ENCODE peak calls at places on chromosomes 11 and 22, in five cellular contexts. One of them, this sample, is unnamed.
A peak's percentile ranks its signal among the peaks of the same experiment; 100 is the strongest.

GRCh38 chr11:64607381-64608259 is 16.6 kb downstream of the SLC22A12 start:
- DNase-seq in stimulated activated CD4-positive, alpha-beta T cell treated with anti-CD3 and anti-CD28 coated beads, Interleukin-2, amount 100 ng/mL, for 48 hours: no peak
- DNase-seq in osteocyte: no peak
- DNase-seq in C1 segment of cervical spinal cord: no peak
- DNase-seq in progenitor cell of endocrine pancreas: no peak
- DNase-seq in this sample: no peak

GRCh38 chr22:49205401-49205800 is 622.3 kb downstream of the BRD1 start:
- DNase-seq in C1 segment of cervical spinal cord: no peak
- DNase-seq in osteocyte: peak; percentile 71
- DNase-seq in progenitor cell of endocrine pancreas: no peak
- DNase-seq in stimulated activated CD4-positive, alpha-beta T cell treated with anti-CD3 and anti-CD28 coated beads, Interleukin-2, amount 100 ng/mL, for 48 hours: no peak
- DNase-seq in this sample: no peak

GRCh38 chr11:60700689-60701508 is 1.5 kb downstream of the MS4A8 start:
- DNase-seq in stimulated activated CD4-positive, alpha-beta T cell treated with anti-CD3 and anti-CD28 coated beads, Interleukin-2, amount 100 ng/mL, for 48 hours: no peak
- DNase-seq in C1 segment of cervical spinal cord: no peak
- DNase-seq in osteocyte: no peak
- DNase-seq in progenitor cell of endocrine pancreas: peak; percentile 20
- DNase-seq in this sample: peak; percentile 6

GRCh38 chr11:86245369-86246292 is 1.1 kb downstream of the EED start:
- DNase-seq in progenitor cell of endocrine pancreas: peak; percentile 16
- DNase-seq in C1 segment of cervical spinal cord: no peak
- DNase-seq in stimulated activated CD4-positive, alpha-beta T cell treated with anti-CD3 and anti-CD28 coated beads, Interleukin-2, amount 100 ng/mL, for 48 hours: no peak
- DNase-seq in osteocyte: no peak
- DNase-seq in this sample: no peak

GRCh38 chr11:34394771-34395300 is 37.0 kb upstream of the ABTB2 start:
- DNase-seq in C1 segment of cervical spinal cord: no peak
- DNase-seq in stimulated activated CD4-positive, alpha-beta T cell treated with anti-CD3 and anti-CD28 coated beads, Interleukin-2, amount 100 ng/mL, for 48 hours: no peak
- DNase-seq in osteocyte: no peak
- DNase-seq in progenitor cell of endocrine pancreas: no peak
- DNase-seq in this sample: no peak

GRCh38 chr22:11253000-11253511 is 4274.9 kb upstream of the OR11H1 start:
- DNase-seq in stimulated activated CD4-positive, alpha-beta T cell treated with anti-CD3 and anti-CD28 coated beads, Interleukin-2, amount 100 ng/mL, for 48 hours: no peak
- DNase-seq in osteocyte: no peak
- DNase-seq in progenitor cell of endocrine pancreas: no peak
- DNase-seq in C1 segment of cervical spinal cord: no peak
- DNase-seq in this sample: no peak

GRCh38 chr22:47663615-47664605 is 901.5 kb downstream of the TBC1D22A start:
- DNase-seq in C1 segment of cervical spinal cord: no peak
- DNase-seq in progenitor cell of endocrine pancreas: no peak
- DNase-seq in stimulated activated CD4-positive, alpha-beta T cell treated with anti-CD3 and anti-CD28 coated beads, Interleukin-2, amount 100 ng/mL, for 48 hours: no peak
- DNase-seq in osteocyte: peak; percentile 59
- DNase-seq in this sample: no peak

GRCh38 chr11:63816732-63817131 is 3.5 kb downstream of the SPINDOC start:
- DNase-seq in C1 segment of cervical spinal cord: no peak
- DNase-seq in stimulated activated CD4-positive, alpha-beta T cell treated with anti-CD3 and anti-CD28 coated beads, Interleukin-2, amount 100 ng/mL, for 48 hours: no peak
- DNase-seq in osteocyte: no peak
- DNase-seq in progenitor cell of endocrine pancreas: no peak
- DNase-seq in this sample: no peak

GRCh38 chr11:111299111-111300026 is 1.0 kb downstream of the POU2AF3 start:
- DNase-seq in C1 segment of cervical spinal cord: no peak
- DNase-seq in stimulated activated CD4-positive, alpha-beta T cell treated with anti-CD3 and anti-CD28 coated beads, Interleukin-2, amount 100 ng/mL, for 48 hours: peak; percentile 11
- DNase-seq in osteocyte: no peak
- DNase-seq in progenitor cell of endocrine pancreas: peak; percentile 68
- DNase-seq in this sample: peak; percentile 16

GRCh38 chr11:20027546-20028014 is 132.7 kb downstream of the DBX1 start:
- DNase-seq in progenitor cell of endocrine pancreas: no peak
- DNase-seq in stimulated activated CD4-positive, alpha-beta T cell treated with anti-CD3 and anti-CD28 coated beads, Interleukin-2, amount 100 ng/mL, for 48 hours: no peak
- DNase-seq in osteocyte: no peak
- DNase-seq in C1 segment of cervical spinal cord: no peak
- DNase-seq in this sample: no peak

GRCh38 chr11:32852142-32852541 is 22.4 kb downstream of the PRRG4 start:
- DNase-seq in progenitor cell of endocrine pancreas: no peak
- DNase-seq in osteocyte: no peak
- DNase-seq in stimulated activated CD4-positive, alpha-beta T cell treated with anti-CD3 and anti-CD28 coated beads, Interleukin-2, amount 100 ng/mL, for 48 hours: no peak
- DNase-seq in C1 segment of cervical spinal cord: no peak
- DNase-seq in this sample: peak; percentile 27

GRCh38 chr11:120805960-120806555 is 217.8 kb upstream of the TBCEL start:
- DNase-seq in stimulated activated CD4-positive, alpha-beta T cell treated with anti-CD3 and anti-CD28 coated beads, Interleukin-2, amount 100 ng/mL, for 48 hours: no peak
- DNase-seq in progenitor cell of endocrine pancreas: no peak
- DNase-seq in osteocyte: no peak
- DNase-seq in C1 segment of cervical spinal cord: no peak
- DNase-seq in this sample: no peak

GRCh38 chr11:64729851-64730382 is 6.9 kb upstream of the NRXN2 start:
- DNase-seq in osteocyte: no peak
- DNase-seq in progenitor cell of endocrine pancreas: no peak
- DNase-seq in stimulated activated CD4-positive, alpha-beta T cell treated with anti-CD3 and anti-CD28 coated beads, Interleukin-2, amount 100 ng/mL, for 48 hours: no peak
- DNase-seq in C1 segment of cervical spinal cord: no peak
- DNase-seq in this sample: no peak

GRCh38 chr11:105000167-105000566 is 22.8 kb downstream of the CASP5 start:
- DNase-seq in C1 segment of cervical spinal cord: no peak
- DNase-seq in stimulated activated CD4-positive, alpha-beta T cell treated with anti-CD3 and anti-CD28 coated beads, Interleukin-2, amount 100 ng/mL, for 48 hours: peak; percentile 4
- DNase-seq in osteocyte: no peak
- DNase-seq in progenitor cell of endocrine pancreas: no peak
- DNase-seq in this sample: peak; percentile 16

GRCh38 chr11:94593030-94593429 is 25.9 kb downstream of the PIWIL4 start:
- DNase-seq in progenitor cell of endocrine pancreas: no peak
- DNase-seq in C1 segment of cervical spinal cord: no peak
- DNase-seq in osteocyte: no peak
- DNase-seq in stimulated activated CD4-positive, alpha-beta T cell treated with anti-CD3 and anti-CD28 coated beads, Interleukin-2, amount 100 ng/mL, for 48 hours: no peak
- DNase-seq in this sample: peak; percentile 12

GRCh38 chr22:21858025-21858764 is 9.2 kb downstream of the MAPK1 start:
- DNase-seq in osteocyte: no peak
- DNase-seq in progenitor cell of endocrine pancreas: no peak
- DNase-seq in stimulated activated CD4-positive, alpha-beta T cell treated with anti-CD3 and anti-CD28 coated beads, Interleukin-2, amount 100 ng/mL, for 48 hours: no peak
- DNase-seq in C1 segment of cervical spinal cord: no peak
- DNase-seq in this sample: no peak

GRCh38 chr11:73931039-73931645 is 19.7 kb upstream of the DNAJB13 start:
- DNase-seq in C1 segment of cervical spinal cord: no peak
- DNase-seq in osteocyte: no peak
- DNase-seq in stimulated activated CD4-positive, alpha-beta T cell treated with anti-CD3 and anti-CD28 coated beads, Interleukin-2, amount 100 ng/mL, for 48 hours: no peak
- DNase-seq in progenitor cell of endocrine pancreas: no peak
- DNase-seq in this sample: peak; percentile 76

GRCh38 chr11:75492181-75492820 is 33.4 kb downstream of the GDPD5 start:
- DNase-seq in osteocyte: no peak
- DNase-seq in stimulated activated CD4-positive, alpha-beta T cell treated with anti-CD3 and anti-CD28 coated beads, Interleukin-2, amount 100 ng/mL, for 48 hours: peak; percentile 48
- DNase-seq in progenitor cell of endocrine pancreas: no peak
- DNase-seq in C1 segment of cervical spinal cord: no peak
- DNase-seq in this sample: no peak

GRCh38 chr22:30423959-30424380 is 1.6 kb upstream of the MTFP1 start:
- DNase-seq in stimulated activated CD4-positive, alpha-beta T cell treated with anti-CD3 and anti-CD28 coated beads, Interleukin-2, amount 100 ng/mL, for 48 hours: peak; percentile 93
- DNase-seq in osteocyte: peak; percentile 99
- DNase-seq in progenitor cell of endocrine pancreas: peak; percentile 96
- DNase-seq in C1 segment of cervical spinal cord: peak; percentile 99
- DNase-seq in this sample: peak; percentile 100

GRCh38 chr11:69801513-69802335 is 17.5 kb downstream of the FGF3 start:
- DNase-seq in C1 segment of cervical spinal cord: no peak
- DNase-seq in stimulated activated CD4-positive, alpha-beta T cell treated with anti-CD3 and anti-CD28 coated beads, Interleukin-2, amount 100 ng/mL, for 48 hours: peak; percentile 16
- DNase-seq in osteocyte: no peak
- DNase-seq in progenitor cell of endocrine pancreas: peak; percentile 70
- DNase-seq in this sample: no peak

GRCh38 chr11:75383246-75383645 is 16.1 kb upstream of the RPS3 start:
- DNase-seq in stimulated activated CD4-positive, alpha-beta T cell treated with anti-CD3 and anti-CD28 coated beads, Interleukin-2, amount 100 ng/mL, for 48 hours: no peak
- DNase-seq in progenitor cell of endocrine pancreas: no peak
- DNase-seq in C1 segment of cervical spinal cord: no peak
- DNase-seq in osteocyte: no peak
- DNase-seq in this sample: no peak

GRCh38 chr11:3226846-3227567 is 5.2 kb downstream of the MRGPRE start:
- DNase-seq in C1 segment of cervical spinal cord: no peak
- DNase-seq in osteocyte: peak; percentile 80
- DNase-seq in progenitor cell of endocrine pancreas: no peak
- DNase-seq in stimulated activated CD4-positive, alpha-beta T cell treated with anti-CD3 and anti-CD28 coated beads, Interleukin-2, amount 100 ng/mL, for 48 hours: no peak
- DNase-seq in this sample: no peak

GRCh38 chr11:40274017-40274416 is 1185.4 kb downstream of the LRRC4C start:
- DNase-seq in C1 segment of cervical spinal cord: no peak
- DNase-seq in stimulated activated CD4-positive, alpha-beta T cell treated with anti-CD3 and anti-CD28 coated beads, Interleukin-2, amount 100 ng/mL, for 48 hours: no peak
- DNase-seq in osteocyte: no peak
- DNase-seq in progenitor cell of endocrine pancreas: no peak
- DNase-seq in this sample: no peak

GRCh38 chr22:40331706-40332105 is 14.6 kb upstream of the ADSL start:
- DNase-seq in progenitor cell of endocrine pancreas: no peak
- DNase-seq in osteocyte: no peak
- DNase-seq in C1 segment of cervical spinal cord: no peak
- DNase-seq in stimulated activated CD4-positive, alpha-beta T cell treated with anti-CD3 and anti-CD28 coated beads, Interleukin-2, amount 100 ng/mL, for 48 hours: no peak
- DNase-seq in this sample: no peak

GRCh38 chr11:74680703-74681531 is 50.3 kb downstream of the CHRDL2 start:
- DNase-seq in osteocyte: no peak
- DNase-seq in stimulated activated CD4-positive, alpha-beta T cell treated with anti-CD3 and anti-CD28 coated beads, Interleukin-2, amount 100 ng/mL, for 48 hours: no peak
- DNase-seq in progenitor cell of endocrine pancreas: no peak
- DNase-seq in C1 segment of cervical spinal cord: no peak
- DNase-seq in this sample: no peak

GRCh38 chr11:20013346-20014066 is 146.8 kb downstream of the DBX1 start:
- DNase-seq in progenitor cell of endocrine pancreas: no peak
- DNase-seq in C1 segment of cervical spinal cord: no peak
- DNase-seq in osteocyte: no peak
- DNase-seq in stimulated activated CD4-positive, alpha-beta T cell treated with anti-CD3 and anti-CD28 coated beads, Interleukin-2, amount 100 ng/mL, for 48 hours: no peak
- DNase-seq in this sample: peak; percentile 49

GRCh38 chr11:69213964-69214363 is 58.2 kb downstream of the SMIM38 start:
- DNase-seq in osteocyte: peak; percentile 25
- DNase-seq in C1 segment of cervical spinal cord: no peak
- DNase-seq in stimulated activated CD4-positive, alpha-beta T cell treated with anti-CD3 and anti-CD28 coated beads, Interleukin-2, amount 100 ng/mL, for 48 hours: no peak
- DNase-seq in progenitor cell of endocrine pancreas: peak; percentile 4
- DNase-seq in this sample: no peak

GRCh38 chr11:64650923-64651523 is 60.0 kb downstream of the SLC22A12 start:
- DNase-seq in stimulated activated CD4-positive, alpha-beta T cell treated with anti-CD3 and anti-CD28 coated beads, Interleukin-2, amount 100 ng/mL, for 48 hours: no peak
- DNase-seq in osteocyte: no peak
- DNase-seq in progenitor cell of endocrine pancreas: no peak
- DNase-seq in C1 segment of cervical spinal cord: no peak
- DNase-seq in this sample: no peak

GRCh38 chr11:62980133-62980760 is 4.5 kb downstream of the SLC22A6 start:
- DNase-seq in stimulated activated CD4-positive, alpha-beta T cell treated with anti-CD3 and anti-CD28 coated beads, Interleukin-2, amount 100 ng/mL, for 48 hours: no peak
- DNase-seq in osteocyte: no peak
- DNase-seq in C1 segment of cervical spinal cord: no peak
- DNase-seq in progenitor cell of endocrine pancreas: no peak
- DNase-seq in this sample: no peak

GRCh38 chr22:30262112-30262511 is 4.5 kb downstream of the OSM start:
- DNase-seq in osteocyte: no peak
- DNase-seq in C1 segment of cervical spinal cord: no peak
- DNase-seq in stimulated activated CD4-positive, alpha-beta T cell treated with anti-CD3 and anti-CD28 coated beads, Interleukin-2, amount 100 ng/mL, for 48 hours: no peak
- DNase-seq in progenitor cell of endocrine pancreas: no peak
- DNase-seq in this sample: no peak

GRCh38 chr11:109040303-109040702 is 375.4 kb downstream of the DDX10 start:
- DNase-seq in C1 segment of cervical spinal cord: no peak
- DNase-seq in stimulated activated CD4-positive, alpha-beta T cell treated with anti-CD3 and anti-CD28 coated beads, Interleukin-2, amount 100 ng/mL, for 48 hours: no peak
- DNase-seq in osteocyte: no peak
- DNase-seq in progenitor cell of endocrine pancreas: no peak
- DNase-seq in this sample: no peak

GRCh38 chr11:15584158-15584557 is 469.4 kb downstream of the INSC start:
- DNase-seq in osteocyte: no peak
- DNase-seq in C1 segment of cervical spinal cord: no peak
- DNase-seq in progenitor cell of endocrine pancreas: no peak
- DNase-seq in stimulated activated CD4-positive, alpha-beta T cell treated with anti-CD3 and anti-CD28 coated beads, Interleukin-2, amount 100 ng/mL, for 48 hours: no peak
- DNase-seq in this sample: no peak

GRCh38 chr11:134498326-134499139 is 86.5 kb upstream of the B3GAT1 start:
- DNase-seq in stimulated activated CD4-positive, alpha-beta T cell treated with anti-CD3 and anti-CD28 coated beads, Interleukin-2, amount 100 ng/mL, for 48 hours: no peak
- DNase-seq in progenitor cell of endocrine pancreas: no peak
- DNase-seq in C1 segment of cervical spinal cord: peak; percentile 36
- DNase-seq in osteocyte: no peak
- DNase-seq in this sample: no peak

GRCh38 chr11:46307785-46308341 is 30.4 kb downstream of the CREB3L1 start:
- DNase-seq in progenitor cell of endocrine pancreas: no peak
- DNase-seq in stimulated activated CD4-positive, alpha-beta T cell treated with anti-CD3 and anti-CD28 coated beads, Interleukin-2, amount 100 ng/mL, for 48 hours: no peak
- DNase-seq in C1 segment of cervical spinal cord: no peak
- DNase-seq in osteocyte: no peak
- DNase-seq in this sample: no peak

GRCh38 chr11:75303544-75304224 is 47.8 kb downstream of the ARRB1 start:
- DNase-seq in progenitor cell of endocrine pancreas: no peak
- DNase-seq in osteocyte: no peak
- DNase-seq in C1 segment of cervical spinal cord: no peak
- DNase-seq in stimulated activated CD4-positive, alpha-beta T cell treated with anti-CD3 and anti-CD28 coated beads, Interleukin-2, amount 100 ng/mL, for 48 hours: no peak
- DNase-seq in this sample: no peak

This sample was measured in LHCN-M2.